ENCODE peak calls at places on chromosomes 6 and 20, in eight cellular contexts. One of them, this sample, is unnamed.

GRCh38 chr20:1775117-1775516 is 117.5 kb upstream of the SIRPG start:
- DNase-seq in brain microvascular endothelial cell: peak; percentile 65
- DNase-seq in amygdala: no peak
- DNase-seq in activated naive CD8-positive, alpha-beta T cell treated with anti-CD3 and anti-CD28 coated beads for 36 hours: no peak
- DNase-seq in AG04450: no peak
- DNase-seq in tibial artery: no peak
- DNase-seq in sigmoid colon: no peak
- DNase-seq in lower leg skin: no peak
- DNase-seq in this sample: no peak

GRCh38 chr6:4649728-4650127 is 126.5 kb upstream of the CDYL start:
- DNase-seq in brain microvascular endothelial cell: no peak
- DNase-seq in amygdala: no peak
- DNase-seq in activated naive CD8-positive, alpha-beta T cell treated with anti-CD3 and anti-CD28 coated beads for 36 hours: no peak
- DNase-seq in AG04450: no peak
- DNase-seq in tibial artery: no peak
- DNase-seq in sigmoid colon: no peak
- DNase-seq in lower leg skin: no peak
- DNase-seq in this sample: no peak

GRCh38 chr6:2733324-2733723 is 17.4 kb downstream of the MYLK4 start:
- DNase-seq in brain microvascular endothelial cell: peak; percentile 60
- DNase-seq in amygdala: peak; percentile 43
- DNase-seq in activated naive CD8-positive, alpha-beta T cell treated with anti-CD3 and anti-CD28 coated beads for 36 hours: peak; percentile 36
- DNase-seq in AG04450: no peak
- DNase-seq in tibial artery: peak; percentile 82
- DNase-seq in sigmoid colon: peak; percentile 81
- DNase-seq in lower leg skin: peak; percentile 90
- DNase-seq in this sample: no peak

GRCh38 chr6:56692586-56693245 is 50.0 kb upstream of the DST start:
- DNase-seq in brain microvascular endothelial cell: no peak
- DNase-seq in amygdala: no peak
- DNase-seq in activated naive CD8-positive, alpha-beta T cell treated with anti-CD3 and anti-CD28 coated beads for 36 hours: no peak
- DNase-seq in AG04450: no peak
- DNase-seq in tibial artery: no peak
- DNase-seq in sigmoid colon: no peak
- DNase-seq in lower leg skin: no peak
- DNase-seq in this sample: no peak

GRCh38 chr6:1390805-1391511 is 1.6 kb downstream of the FOXF2 start:
- DNase-seq in brain microvascular endothelial cell: no peak
- DNase-seq in amygdala: no peak
- DNase-seq in activated naive CD8-positive, alpha-beta T cell treated with anti-CD3 and anti-CD28 coated beads for 36 hours: no peak
- DNase-seq in AG04450: no peak
- DNase-seq in tibial artery: no peak
- DNase-seq in sigmoid colon: no peak
- DNase-seq in lower leg skin: no peak
- DNase-seq in this sample: no peak

GRCh38 chr6:15937582-15937981 is 191.3 kb upstream of the MYLIP start:
- DNase-seq in brain microvascular endothelial cell: no peak
- DNase-seq in amygdala: no peak
- DNase-seq in activated naive CD8-positive, alpha-beta T cell treated with anti-CD3 and anti-CD28 coated beads for 36 hours: no peak
- DNase-seq in AG04450: no peak
- DNase-seq in tibial artery: no peak
- DNase-seq in sigmoid colon: no peak
- DNase-seq in lower leg skin: no peak
- DNase-seq in this sample: no peak

GRCh38 chr20:51184289-51184688 is 161.4 kb upstream of the KCNG1 start:
- DNase-seq in brain microvascular endothelial cell: no peak
- DNase-seq in amygdala: no peak
- DNase-seq in activated naive CD8-positive, alpha-beta T cell treated with anti-CD3 and anti-CD28 coated beads for 36 hours: no peak
- DNase-seq in AG04450: no peak
- DNase-seq in tibial artery: no peak
- DNase-seq in sigmoid colon: no peak
- DNase-seq in lower leg skin: peak; percentile 13
- DNase-seq in this sample: no peak

GRCh38 chr6:16108996-16109658 is 19.8 kb upstream of the MYLIP start:
- DNase-seq in brain microvascular endothelial cell: no peak
- DNase-seq in amygdala: no peak
- DNase-seq in activated naive CD8-positive, alpha-beta T cell treated with anti-CD3 and anti-CD28 coated beads for 36 hours: no peak
- DNase-seq in AG04450: no peak
- DNase-seq in tibial artery: no peak
- DNase-seq in sigmoid colon: no peak
- DNase-seq in lower leg skin: no peak
- DNase-seq in this sample: no peak

GRCh38 chr6:110875548-110876169 is 1.1 kb downstream of the AMD1 start:
- DNase-seq in brain microvascular endothelial cell: no peak
- DNase-seq in amygdala: peak; percentile 60
- DNase-seq in activated naive CD8-positive, alpha-beta T cell treated with anti-CD3 and anti-CD28 coated beads for 36 hours: peak; percentile 73
- DNase-seq in AG04450: no peak
- DNase-seq in tibial artery: peak; percentile 45
- DNase-seq in sigmoid colon: peak; percentile 82
- DNase-seq in lower leg skin: peak; percentile 93
- DNase-seq in this sample: peak; percentile 27

GRCh38 chr6:138145402-138145801 is 16.3 kb upstream of the ARFGEF3 start:
- DNase-seq in brain microvascular endothelial cell: no peak
- DNase-seq in amygdala: no peak
- DNase-seq in activated naive CD8-positive, alpha-beta T cell treated with anti-CD3 and anti-CD28 coated beads for 36 hours: no peak
- DNase-seq in AG04450: no peak
- DNase-seq in tibial artery: no peak
- DNase-seq in sigmoid colon: no peak
- DNase-seq in lower leg skin: no peak
- DNase-seq in this sample: no peak

GRCh38 chr6:100116409-100117194 is 122.6 kb upstream of the MCHR2 start:
- DNase-seq in brain microvascular endothelial cell: peak; percentile 75
- DNase-seq in amygdala: peak; percentile 52
- DNase-seq in activated naive CD8-positive, alpha-beta T cell treated with anti-CD3 and anti-CD28 coated beads for 36 hours: no peak
- DNase-seq in AG04450: peak; percentile 52
- DNase-seq in tibial artery: no peak
- DNase-seq in sigmoid colon: no peak
- DNase-seq in lower leg skin: no peak
- DNase-seq in this sample: peak; percentile 69

This sample was measured in NCI-H1436.